ENCODE peak calls at places on chromosomes 2 and 18, in five cellular contexts. W, U, J, L and I are unnamed samples.

GRCh38 chr18:80243204-80243603 is 4.1 kb downstream of the PARD6G start:
- DNase-seq in W (no peak), U (no peak), J (no peak), L (no peak), I (no peak)

GRCh38 chr2:227132986-227133385 is 31.0 kb downstream of the COL4A4 start:
- DNase-seq in W (no peak), U (no peak), J (no peak), L (no peak), I (peak; percentile 20)

GRCh38 chr2:133062174-133062573 is 392.2 kb upstream of the LYPD1 start:
- DNase-seq in W (no peak), U (no peak), J (peak; percentile 20), L (no peak), I (no peak)

GRCh38 chr2:205024822-205025518 is 479.7 kb downstream of the PARD3B start:
- DNase-seq in W (no peak), U (peak; percentile 90), J (peak; percentile 93), L (no peak), I (no peak)

GRCh38 chr2:241542278-241542605 is 16.3 kb upstream of the BOK start:
- DNase-seq in W (peak; percentile 81), U (no peak), J (no peak), L (no peak), I (no peak)

GRCh38 chr2:70084973-70085710 is 2.1 kb upstream of the PCBP1 start:
- DNase-seq in W (no peak), U (no peak), J (no peak), L (no peak), I (no peak)

GRCh38 chr2:5123597-5124196 is 568.5 kb upstream of the SOX11 start:
- DNase-seq in W (no peak), U (no peak), J (no peak), L (no peak), I (no peak)

GRCh38 chr2:58853420-58853819 is 612.3 kb upstream of the FANCL start:
- DNase-seq in W (no peak), U (no peak), J (peak; percentile 2), L (no peak), I (no peak)

GRCh38 chr18:62586148-62586774 is 63.4 kb downstream of the ZCCHC2 start:
- DNase-seq in W (peak; percentile 77), U (peak; percentile 80), J (peak; percentile 72), L (peak; percentile 84), I (peak; percentile 87)

GRCh38 chr2:232382331-232383225 is 4.0 kb downstream of the ALPP start:
- DNase-seq in W (peak; percentile 30), U (no peak), J (peak; percentile 51), L (no peak), I (no peak)

GRCh38 chr2:241214209-241214608 is 25.7 kb downstream of the ANO7 start:
- DNase-seq in W (no peak), U (no peak), J (no peak), L (no peak), I (no peak)

GRCh38 chr2:8954990-8955389 is 48.5 kb downstream of the MBOAT2 start:
- DNase-seq in W (no peak), U (no peak), J (no peak), L (no peak), I (no peak)

GRCh38 chr2:60839126-60839813 is 42.1 kb upstream of the REL start:
- DNase-seq in W (no peak), U (no peak), J (no peak), L (no peak), I (no peak)

GRCh38 chr2:100408104-100408503 is 9.4 kb downstream of the CHST10 start:
- DNase-seq in W (no peak), U (no peak), J (no peak), L (no peak), I (no peak)

DNA sequence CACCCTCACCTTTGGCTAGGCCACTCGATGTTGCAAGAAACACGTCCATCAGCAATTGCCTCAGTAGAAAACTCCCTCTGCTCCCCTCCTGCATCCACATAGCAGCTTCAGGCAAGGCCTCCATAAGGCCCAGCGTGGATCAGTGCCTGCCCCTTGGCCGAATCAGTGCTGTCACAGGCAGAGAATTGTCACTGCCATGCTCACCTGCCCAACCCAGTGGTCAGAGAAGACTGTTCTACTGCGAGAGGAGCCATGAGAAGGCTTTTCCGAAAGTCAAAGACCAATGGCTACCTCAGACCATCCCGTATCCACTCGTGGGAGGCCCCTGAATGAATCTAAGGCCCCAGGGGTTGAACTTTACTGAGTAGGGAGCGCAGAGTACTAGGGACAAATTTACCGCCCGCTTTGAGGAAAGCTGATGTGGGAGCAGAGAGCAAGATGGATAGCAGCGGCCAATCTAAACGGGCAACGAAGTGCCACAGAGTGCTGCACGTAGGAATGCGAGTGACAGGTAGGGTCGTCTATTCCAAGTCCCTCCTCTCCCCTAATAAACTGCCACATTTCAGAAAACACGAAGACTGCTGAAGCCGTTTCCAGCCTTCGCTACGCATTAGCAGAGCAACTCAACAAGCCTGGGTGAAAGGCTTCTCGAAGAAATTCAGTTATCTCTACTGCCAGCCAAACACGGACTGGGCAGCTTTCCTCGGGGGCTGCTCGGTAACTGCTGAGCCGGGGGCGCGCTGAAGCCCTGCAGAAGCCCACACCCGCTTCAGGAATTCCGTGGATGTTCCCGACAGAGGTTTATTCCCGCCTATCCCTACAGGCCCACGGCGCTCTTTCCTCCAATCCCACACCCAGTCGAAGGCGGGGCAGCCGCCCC is 970 bp upstream of the RALBP1 start:
- DNase-seq in W (no peak), U (peak; percentile 81), J (peak; percentile 87), L (no peak), I (no peak)
- TF ChIP-seq CTCF in W (no peak), U (no peak), J (peak; percentile 19), L (no peak), I (no peak)

GRCh38 chr2:137002911-137003310 is 237.6 kb downstream of the THSD7B start:
- DNase-seq in W (no peak), U (no peak), J (no peak), L (no peak), I (no peak)
- TF ChIP-seq CTCF in W (no peak), U (no peak), J (no peak), L (no peak), I (no peak)

GRCh38 chr18:13726228-13726971 is at the start of the genes FAM210A and RNMT:
- DNase-seq in W (peak; percentile 98), U (peak; percentile 98), J (peak; percentile 97), L (peak; percentile 93), I (peak; percentile 92)
- TF ChIP-seq CTCF in W (no peak), U (no peak), J (peak; percentile 4), L (no peak), I (no peak)

GRCh38 chr2:112579280-112579679 is 5.1 kb upstream of the CHCHD5 start:
- DNase-seq in W (no peak), U (peak; percentile 91), J (peak; percentile 73), L (no peak), I (no peak)

GRCh38 chr2:112582314-112582746 is 2.1 kb upstream of the CHCHD5 start:
- DNase-seq in W (no peak), U (peak; percentile 78), J (peak; percentile 72), L (no peak), I (peak; percentile 21)

GRCh38 chr2:112580084-112580483 is 4.3 kb upstream of the CHCHD5 start:
- DNase-seq in W (no peak), U (no peak), J (no peak), L (no peak), I (no peak)

GRCh38 chr2:112572005-112572404 is 12.4 kb upstream of the CHCHD5 start:
- DNase-seq in W (no peak), U (no peak), J (no peak), L (no peak), I (no peak)

GRCh38 chr2:112577756-112578155 is 6.7 kb upstream of the CHCHD5 start:
- DNase-seq in W (no peak), U (peak; percentile 42), J (peak; percentile 26), L (no peak), I (no peak)
- TF ChIP-seq CTCF in W (no peak), U (peak; percentile 24), J (peak; percentile 30), L (no peak), I (no peak)

DNA sequence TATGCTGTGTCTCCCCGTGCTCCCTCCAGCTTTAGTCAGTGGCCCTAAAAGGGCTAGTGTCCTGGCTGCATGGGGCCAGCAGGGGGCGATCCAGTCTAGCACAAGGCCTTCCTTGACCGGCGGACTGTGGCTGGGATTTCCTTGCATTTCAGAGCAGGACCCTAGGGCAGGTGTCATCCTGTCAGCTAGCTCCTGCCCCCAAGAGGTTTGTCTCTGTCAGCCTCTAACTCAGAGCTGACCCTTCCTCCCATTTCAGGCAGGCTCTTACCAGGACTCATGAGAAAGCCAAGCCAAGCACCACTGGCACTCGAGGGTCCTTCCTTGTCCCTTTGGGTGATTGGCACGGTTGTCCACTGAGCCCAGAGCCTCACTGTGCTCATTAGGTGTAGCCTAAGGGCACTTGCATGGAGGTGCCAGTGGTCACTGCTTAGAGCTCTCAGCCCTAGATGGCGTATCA is 140.3 kb downstream of the RPIA start:
- DNase-seq in W (peak; percentile 79), U (peak; percentile 56), J (peak; percentile 26), L (peak; percentile 77), I (peak; percentile 22)
- TF ChIP-seq CTCF in W (peak; percentile 80), U (peak; percentile 77), J (peak; percentile 73), L (peak; percentile 80), I (no peak)

GRCh38 chr18:48472610-48473009 is 63.4 kb upstream of the ZBTB7C start:
- DNase-seq in W (no peak), U (peak; percentile 60), J (peak; percentile 27), L (no peak), I (no peak)
- TF ChIP-seq CTCF in W (no peak), U (no peak), J (no peak), L (no peak), I (no peak)

DNA sequence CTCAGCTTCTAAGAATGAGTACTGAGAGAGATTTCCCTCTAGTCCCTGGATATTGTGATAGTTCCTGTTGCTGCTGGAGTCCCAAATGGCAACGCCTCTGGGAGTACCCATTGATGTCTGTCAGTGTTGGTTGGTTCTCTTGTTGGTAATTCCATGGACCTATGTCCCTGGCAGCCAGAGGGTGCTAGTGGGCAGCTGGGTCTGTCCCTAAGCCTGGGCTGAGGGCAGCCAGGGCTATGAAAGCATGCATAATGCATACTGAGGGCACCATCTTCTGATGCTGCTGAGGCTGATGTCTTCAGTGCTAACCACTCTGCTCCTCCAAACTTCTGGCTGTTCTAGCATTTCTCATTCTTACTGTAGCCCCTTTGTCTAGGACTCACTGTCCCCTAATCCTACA is 35.9 kb downstream of the NABP1 start:
- DNase-seq in W (peak; percentile 45), U (no peak), J (no peak), L (no peak), I (no peak)
- TF ChIP-seq CTCF in W (no peak), U (peak; percentile 11), J (no peak), L (no peak), I (no peak)

GRCh38 chr2:182240862-182241371 is 185.9 kb downstream of the PDE1A start:
- DNase-seq in W (no peak), U (peak; percentile 58), J (peak; percentile 43), L (peak; percentile 38), I (peak; percentile 25)
- TF ChIP-seq CTCF in W (peak; percentile 29), U (peak; percentile 55), J (peak; percentile 51), L (no peak), I (peak; percentile 39)

GRCh38 chr2:42239289-42239661 is 70.1 kb downstream of the EML4 start:
- DNase-seq in W (no peak), U (no peak), J (no peak), L (no peak), I (no peak)

GRCh38 chr2:42241517-42241916 is 72.4 kb downstream of the EML4 start:
- DNase-seq in W (no peak), U (no peak), J (no peak), L (no peak), I (no peak)

GRCh38 chr2:42236911-42237310 is 67.8 kb downstream of the EML4 start:
- DNase-seq in W (no peak), U (no peak), J (no peak), L (no peak), I (no peak)

GRCh38 chr2:42239811-42240210 is 70.7 kb downstream of the EML4 start:
- DNase-seq in W (no peak), U (no peak), J (no peak), L (no peak), I (no peak)

GRCh38 chr2:42238644-42239288 is 69.6 kb downstream of the EML4 start:
- DNase-seq in W (peak; percentile 58), U (peak; percentile 33), J (peak; percentile 47), L (peak; percentile 38), I (peak; percentile 37)
- TF ChIP-seq CTCF in W (peak; percentile 55), U (peak; percentile 19), J (peak; percentile 43), L (no peak), I (peak; percentile 40)